ENCODE peak calls at places on chromosomes 13 and 19, in seven cellular contexts. B is nucleus accumbens; Z is activated naive CD4-positive, alpha-beta T cell treated with anti-CD3 and anti-CD28 coated beads, Interleukin-2, amount 10 ng/mL, durations not matched to agents 7 days and 5 days; H is AG08396; Y is T follicular helper cell; R is T-helper 2 cell; X is WERI-Rb-1. W is an unnamed sample.

GRCh38 chr19:18496167-18496979 is 25.5 kb downstream of the ELL start:
- DNase-seq in H (peak), B (no peak), Z (peak), X (no peak), Y (peak), R (no peak), W (peak)

GRCh38 chr13:66723606-66724005 is 506.5 kb downstream of the PCDH9 start:
- DNase-seq in B (no peak), R (no peak), Y (no peak), H (no peak), X (no peak), Z (no peak), W (no peak)

GRCh38 chr13:99681695-99682094 is 180.4 kb downstream of the TM9SF2 start:
- DNase-seq in X (no peak), Z (no peak), Y (no peak), B (no peak), H (no peak), R (no peak), W (no peak)

GRCh38 chr13:78426183-78426582 is 177.2 kb downstream of the POU4F1 start:
- DNase-seq in Z (no peak), Y (no peak), X (no peak), H (no peak), R (no peak), B (no peak), W (no peak)

GRCh38 chr19:35722897-35723296 is 5.1 kb downstream of the KMT2B start:
- DNase-seq in R (no peak), H (no peak), X (no peak), Z (no peak), B (no peak), Y (no peak), W (no peak)

GRCh38 chr13:75850915-75851314 is 214.8 kb downstream of the LMO7 start:
- DNase-seq in X (no peak), R (no peak), H (peak), B (no peak), Z (no peak), Y (no peak), W (no peak)

GRCh38 chr13:100550433-100550832 is 38.2 kb downstream of the GGACT start:
- DNase-seq in H (peak), R (no peak), Z (no peak), B (no peak), X (no peak), Y (no peak), W (no peak)

GRCh38 chr19:55406869-55407624 is 541 bp downstream of the UBE2S start:
- DNase-seq in R (no peak), H (peak), Z (no peak), Y (no peak), B (no peak), X (no peak), W (peak)

GRCh38 chr13:29582171-29582570 is 13.3 kb downstream of the SLC7A1 start:
- DNase-seq in H (no peak), R (no peak), Z (no peak), B (no peak), X (no peak), Y (no peak), W (no peak)

GRCh38 chr13:40340368-40341085 is 325.9 kb downstream of the FOXO1 start:
- DNase-seq in Y (no peak), H (no peak), B (no peak), R (no peak), X (no peak), Z (no peak), W (no peak)

GRCh38 chr13:95083758-95084157 is 217.5 kb downstream of the ABCC4 start:
- DNase-seq in X (no peak), R (no peak), B (no peak), Z (no peak), Y (no peak), H (peak), W (no peak)

GRCh38 chr13:39811696-39812095 is 156.2 kb downstream of the COG6 start:
- DNase-seq in Y (no peak), R (no peak), H (no peak), X (no peak), Z (no peak), B (no peak), W (no peak)

GRCh38 chr19:47100290-47100689 is 13.3 kb downstream of the ZC3H4 start:
- DNase-seq in X (no peak), B (no peak), R (no peak), Z (no peak), Y (no peak), H (no peak), W (no peak)

GRCh38 chr19:12580180-12580694 is 29.0 kb upstream of the ZNF564 start:
- DNase-seq in X (no peak), B (no peak), R (no peak), Z (no peak), Y (no peak), H (peak), W (no peak)

GRCh38 chr13:33723772-33724435 is 94.0 kb upstream of the RFC3 start:
- DNase-seq in Y (peak), X (peak), R (peak), Z (peak), H (peak), B (peak), W (peak)

GRCh38 chr13:112857914-112858490 is 111.0 kb upstream of the MCF2L start:
- DNase-seq in Z (no peak), Y (no peak), H (no peak), X (no peak), B (no peak), R (no peak), W (no peak)